ENCODE peak calls at places on chromosomes 3 and 15, in four cellular contexts. O, G, E and U are unnamed samples.

GRCh38 chr3:170338690-170339340 is 18.7 kb upstream of the SKIL start:
- DNase-seq in O (no peak), G (peak), E (no peak), U (no peak)

GRCh38 chr15:73599934-73600333 is 33.3 kb downstream of the NPTN start:
- DNase-seq in O (no peak), G (no peak), E (no peak), U (peak)

GRCh38 chr3:21314688-21315087 is 436.3 kb downstream of the ZNF385D start:
- DNase-seq in O (peak), G (no peak), E (no peak), U (no peak)

GRCh38 chr3:88589131-88589530 is 439.4 kb downstream of the C3orf38 start:
- DNase-seq in O (no peak), G (no peak), E (no peak), U (no peak)

GRCh38 chr3:155656466-155656865 is 88.4 kb downstream of the PLCH1 start:
- DNase-seq in O (no peak), G (no peak), E (no peak), U (no peak)

GRCh38 chr3:194672876-194673275 is 885 bp upstream of the LSG1 start:
- DNase-seq in O (no peak), G (no peak), E (no peak), U (no peak)

GRCh38 chr15:70200511-70200991 is 102.8 kb upstream of the TLE3 start:
- DNase-seq in O (peak), G (peak), E (no peak), U (no peak)

GRCh38 chr3:118960876-118961275 is 73.8 kb downstream of the IGSF11 start:
- DNase-seq in O (no peak), G (peak), E (no peak), U (no peak)

GRCh38 chr15:40951764-40952163 is 1.5 kb upstream of the CHAC1 start:
- DNase-seq in O (no peak), G (no peak), E (no peak), U (no peak)

GRCh38 chr3:79204351-79204750 is 563.4 kb downstream of the ROBO1 start:
- DNase-seq in O (no peak), G (no peak), E (no peak), U (no peak)

GRCh38 chr15:55277116-55277564 is 12.5 kb downstream of the RAB27A start:
- DNase-seq in O (no peak), G (no peak), E (no peak), U (no peak)

GRCh38 chr3:197327701-197328100 is 29.3 kb upstream of the DLG1 start:
- DNase-seq in O (no peak), G (no peak), E (no peak), U (no peak)

GRCh38 chr15:68654786-68655560 is 76.2 kb downstream of the CORO2B start:
- DNase-seq in O (no peak), G (no peak), E (no peak), U (no peak)

GRCh38 chr3:173889522-173890055 is 492.0 kb downstream of the NLGN1 start:
- DNase-seq in O (no peak), G (no peak), E (no peak), U (no peak)

DNA sequence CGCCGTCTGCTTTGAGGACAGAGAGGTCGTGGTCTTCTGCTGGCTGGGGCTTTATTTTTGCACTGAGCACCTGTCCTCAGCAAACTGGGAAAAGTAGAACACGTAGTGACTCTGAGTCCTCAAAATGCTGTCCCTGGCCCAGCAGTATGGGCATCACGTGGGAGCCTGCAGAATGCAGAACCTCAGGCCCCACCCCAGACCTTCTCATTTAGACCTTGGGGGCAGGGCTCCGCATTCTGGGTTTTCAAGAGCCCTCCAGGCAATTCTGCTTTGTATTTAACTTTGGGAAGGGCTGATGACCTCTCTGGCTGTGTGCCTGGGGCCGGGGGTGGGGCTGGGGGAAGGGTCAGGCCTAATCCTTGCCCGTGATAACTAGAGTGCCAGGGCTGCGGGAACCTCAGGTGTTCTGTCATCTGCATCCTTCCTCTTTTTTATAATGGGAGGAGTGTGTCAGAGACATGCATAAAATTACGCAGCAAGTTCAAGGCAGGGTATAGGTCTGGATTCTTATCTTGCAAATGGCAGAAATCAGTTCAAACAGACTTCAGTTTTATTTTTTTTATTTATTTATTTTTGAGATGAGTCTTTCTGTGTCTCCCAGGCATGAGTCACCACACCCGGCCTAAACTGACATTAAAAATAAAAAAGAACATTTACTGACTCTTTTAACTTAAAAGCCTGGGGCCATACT is 11.1 kb downstream of the SLC6A6 start:
- DNase-seq in O (no peak), G (peak), E (peak), U (no peak)
- TF ChIP-seq SIN3A in O (no peak), G (no peak), E (no peak), U (no peak)

GRCh38 chr15:48978638-48979037 is 14.9 kb upstream of the SHC4 start:
- DNase-seq in O (no peak), G (no peak), E (no peak), U (no peak)
- H3K27ac ChIP-seq in O (no peak), G (no peak), E (no peak), U (no peak)

GRCh38 chr15:65086680-65087111 is 10.2 kb downstream of the KBTBD13 start:
- DNase-seq in O (peak), G (no peak), E (no peak), U (no peak)
- TF ChIP-seq CTCF in O (no peak), G (no peak), E (no peak), U (no peak)

DNA sequence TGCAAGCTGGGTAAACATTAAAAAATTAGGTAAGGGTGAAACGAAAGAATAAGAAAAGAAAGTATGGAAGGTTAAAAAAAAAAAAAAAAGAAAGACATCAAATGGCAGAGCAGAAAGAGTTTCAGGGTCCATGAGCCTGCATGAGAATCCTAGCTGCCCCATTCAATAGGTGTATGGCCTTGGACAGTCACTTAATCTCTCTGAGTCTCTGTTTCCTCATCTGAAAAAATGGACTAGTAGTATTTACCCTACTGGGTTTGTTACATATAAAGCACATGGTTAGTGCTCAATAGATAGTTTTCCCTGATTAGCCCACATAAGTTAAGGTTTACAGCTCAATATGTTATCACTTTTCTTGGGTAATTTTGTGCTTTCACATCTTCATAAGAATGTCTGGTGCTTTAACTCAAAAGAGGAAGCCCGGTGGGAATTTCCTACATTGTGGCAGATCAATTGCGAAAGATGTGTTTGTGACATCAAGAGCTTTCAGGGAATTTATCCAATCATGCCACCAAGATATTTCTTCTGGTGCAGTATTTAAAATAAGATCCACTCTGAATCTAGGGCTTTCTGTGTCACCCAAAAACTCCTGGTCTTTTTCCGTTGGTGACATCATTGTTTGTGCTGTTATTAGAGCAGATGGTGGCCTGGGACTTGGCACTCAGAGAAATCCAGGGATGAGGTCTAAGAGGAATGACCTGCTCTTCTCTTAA is 57.2 kb upstream of the UBE2E1 start:
- DNase-seq in O (no peak), G (no peak), E (no peak), U (no peak)
- TF ChIP-seq SIN3A in O (no peak), G (no peak), E (no peak), U (no peak)

GRCh38 chr15:22844421-22845288 is 6.2 kb downstream of the NIPA2 start:
- DNase-seq in O (no peak), G (no peak), E (no peak), U (no peak)

GRCh38 chr15:22850055-22850454 is 11.6 kb downstream of the NIPA2 start:
- DNase-seq in O (no peak), G (no peak), E (no peak), U (no peak)

GRCh38 chr15:22846073-22846472 is 7.6 kb downstream of the NIPA2 start:
- DNase-seq in O (peak), G (no peak), E (no peak), U (no peak)

DNA sequence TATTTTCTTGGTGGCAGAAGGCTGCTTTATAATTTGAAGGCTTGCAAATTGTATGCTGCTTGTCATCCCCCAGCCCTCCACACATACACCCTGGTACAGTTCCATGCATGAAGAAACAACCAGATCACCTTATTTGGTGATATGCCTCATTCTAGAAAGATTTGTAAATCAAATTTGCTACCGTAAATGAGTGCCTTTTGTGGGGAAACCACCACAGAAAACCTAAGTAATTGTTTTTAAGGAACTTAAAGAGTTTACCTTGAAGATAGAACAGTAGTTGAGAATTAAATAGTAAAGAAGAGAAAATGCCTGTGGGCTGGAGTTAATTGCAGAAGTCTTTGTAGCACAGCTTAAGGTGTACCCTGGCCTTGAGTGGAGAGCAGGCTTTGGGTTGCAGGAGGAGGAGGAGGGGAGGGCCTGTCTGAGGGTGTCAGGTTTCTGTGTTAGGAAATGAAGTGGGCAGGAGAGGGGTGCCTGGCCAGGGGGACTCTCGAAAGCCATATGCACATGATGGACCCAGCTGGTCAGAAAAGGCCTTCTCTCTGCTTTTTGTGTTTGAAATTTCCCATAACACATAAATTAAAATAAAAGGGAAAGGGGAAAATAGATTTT is 6.9 kb downstream of the NIPA2 start:
- DNase-seq in O (no peak), G (no peak), E (no peak), U (no peak)
- H3K27ac ChIP-seq in O (no peak), G (no peak), E (peak), U (no peak)